ENCODE peak calls at places on chromosomes 7 and 10, in six cellular contexts. T is foreskin fibroblast, N is mucosa of descending colon, O is fibroblast of mammary gland, X is adrenal gland, J is astrocyte of the cerebellum. C is an unnamed sample.

GRCh38 chr10:122990278-122990677 is 10.1 kb downstream of the PSTK start:
- DNase-seq in T (peak), N (no peak), O (peak), X (no peak), J (no peak), C (no peak)

GRCh38 chr7:133820584-133820983 is 306.6 kb upstream of the LRGUK start:
- DNase-seq in T (no peak), N (no peak), O (no peak), X (no peak), J (no peak), C (no peak)

GRCh38 chr7:45574521-45575500 is 643 bp downstream of the ADCY1 start:
- DNase-seq in T (peak), N (no peak), O (peak), X (no peak), J (peak), C (no peak)

GRCh38 chr7:34184466-34184865 is 279.1 kb downstream of the BMPER start:
- DNase-seq in T (peak), N (no peak), O (peak), X (no peak), J (no peak), C (no peak)

GRCh38 chr10:70978181-70978580 is 89.8 kb upstream of the PCBD1 start:
- DNase-seq in T (no peak), N (no peak), O (no peak), X (no peak), J (no peak), C (no peak)

GRCh38 chr7:109529712-109530111 is 960.0 kb downstream of the DNAJB9 start:
- DNase-seq in T (no peak), N (no peak), O (no peak), X (no peak), J (no peak), C (no peak)

GRCh38 chr10:137031-137430 is 1.8 kb downstream of the ZMYND11 start:
- DNase-seq in T (peak), N (no peak), O (peak), X (no peak), J (no peak), C (no peak)

GRCh38 chr10:119446441-119447277 is 95.9 kb downstream of the RGS10 start:
- DNase-seq in T (no peak), N (no peak), O (no peak), X (no peak), J (no peak), C (no peak)

GRCh38 chr7:157660971-157661610 is 324.3 kb downstream of the DNAJB6 start:
- DNase-seq in T (no peak), N (no peak), O (no peak), X (no peak), J (no peak), C (no peak)

GRCh38 chr7:135094472-135095237 is 53.2 kb upstream of the TMEM140 start:
- DNase-seq in T (no peak), N (no peak), O (no peak), X (no peak), J (no peak), C (no peak)

GRCh38 chr10:80498833-80499671 is 38.6 kb upstream of the SH2D4B start:
- DNase-seq in T (peak), N (peak), O (peak), X (peak), J (peak), C (peak)

GRCh38 chr10:116669080-116669479 is 48.3 kb downstream of the PNLIPRP2 start:
- DNase-seq in T (no peak), N (no peak), O (peak), X (no peak), J (no peak), C (no peak)

GRCh38 chr7:104978460-104978859 is 35.5 kb upstream of the KMT2E start:
- DNase-seq in T (peak), N (no peak), O (peak), X (no peak), J (no peak), C (no peak)

GRCh38 chr7:32318300-32319018 is 171.7 kb downstream of the LSM5 start:
- DNase-seq in T (no peak), N (no peak), O (no peak), X (no peak), J (no peak), C (no peak)

GRCh38 chr7:77315102-77315501 is 101.0 kb downstream of the GSAP start:
- DNase-seq in T (peak), N (no peak), O (peak), X (no peak), J (no peak), C (no peak)

DNA sequence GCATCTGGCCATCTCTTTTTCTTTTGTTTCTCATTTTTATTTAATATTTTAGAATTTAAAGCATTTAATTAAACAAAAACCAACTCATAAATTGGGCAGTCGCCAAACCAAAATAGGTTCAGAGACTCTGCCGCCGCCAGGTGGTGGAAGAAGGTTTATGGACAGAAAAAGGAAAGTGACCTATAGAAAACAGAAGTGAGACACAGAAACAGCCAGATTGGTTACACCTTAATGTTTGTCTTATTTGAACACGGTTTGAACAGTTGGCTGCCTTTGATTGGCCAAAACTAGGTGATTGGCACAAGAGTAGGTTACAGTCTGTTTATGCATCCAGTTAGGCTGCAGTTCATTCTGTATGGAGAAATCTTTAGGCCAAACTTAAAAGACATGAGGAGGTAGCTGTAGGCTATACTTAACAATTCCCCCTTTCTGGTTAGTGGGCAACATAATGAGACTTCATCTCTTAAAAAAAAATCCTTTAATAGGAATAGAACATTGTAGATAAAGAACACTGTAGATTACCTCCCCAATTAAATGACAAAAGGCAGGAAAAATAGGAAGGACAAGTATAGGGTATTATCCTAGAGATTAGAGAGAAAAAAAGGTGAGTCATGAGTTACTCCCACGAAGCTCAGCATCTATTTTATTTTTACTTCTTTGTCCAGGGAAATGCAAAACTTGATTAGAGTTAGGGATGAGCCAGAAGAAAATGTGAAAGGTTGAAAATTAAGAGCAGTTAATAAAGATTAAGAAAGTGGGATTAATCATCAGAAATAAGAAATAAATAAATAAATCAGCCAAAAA is 23.9 kb upstream of the CYCS start:
- DNase-seq in T (no peak), N (no peak), O (no peak), X (no peak), J (no peak), C (no peak)
- TF ChIP-seq CTCF in T (no peak), N (no peak), O (no peak), X (no peak), J (no peak), C (no peak)

DNA sequence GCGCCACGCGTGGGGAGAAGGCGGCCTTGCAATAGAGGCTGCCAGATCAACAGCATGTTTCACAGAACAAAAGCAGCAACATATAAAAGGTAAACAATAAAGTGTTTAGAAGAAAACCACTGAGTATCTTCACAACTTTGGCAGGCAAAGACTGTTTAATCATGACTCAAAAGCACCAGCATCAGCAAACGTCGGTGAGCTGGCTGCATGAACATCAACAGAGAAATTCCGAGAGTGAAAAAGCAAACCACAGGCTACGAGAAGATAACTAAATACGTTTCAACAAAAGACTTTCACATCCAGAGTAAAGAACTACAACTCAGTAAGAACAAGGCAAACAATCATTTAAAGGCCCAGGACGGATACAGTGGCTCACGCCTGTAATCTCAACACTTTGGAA is 172.0 kb downstream of the MAD1L1 start:
- DNase-seq in T (no peak), N (no peak), O (peak), X (no peak), J (peak), C (no peak)
- H3K4me3 ChIP-seq in T (no peak), N (no peak), O (no peak), X (no peak), J (no peak), C (no peak)

DNA sequence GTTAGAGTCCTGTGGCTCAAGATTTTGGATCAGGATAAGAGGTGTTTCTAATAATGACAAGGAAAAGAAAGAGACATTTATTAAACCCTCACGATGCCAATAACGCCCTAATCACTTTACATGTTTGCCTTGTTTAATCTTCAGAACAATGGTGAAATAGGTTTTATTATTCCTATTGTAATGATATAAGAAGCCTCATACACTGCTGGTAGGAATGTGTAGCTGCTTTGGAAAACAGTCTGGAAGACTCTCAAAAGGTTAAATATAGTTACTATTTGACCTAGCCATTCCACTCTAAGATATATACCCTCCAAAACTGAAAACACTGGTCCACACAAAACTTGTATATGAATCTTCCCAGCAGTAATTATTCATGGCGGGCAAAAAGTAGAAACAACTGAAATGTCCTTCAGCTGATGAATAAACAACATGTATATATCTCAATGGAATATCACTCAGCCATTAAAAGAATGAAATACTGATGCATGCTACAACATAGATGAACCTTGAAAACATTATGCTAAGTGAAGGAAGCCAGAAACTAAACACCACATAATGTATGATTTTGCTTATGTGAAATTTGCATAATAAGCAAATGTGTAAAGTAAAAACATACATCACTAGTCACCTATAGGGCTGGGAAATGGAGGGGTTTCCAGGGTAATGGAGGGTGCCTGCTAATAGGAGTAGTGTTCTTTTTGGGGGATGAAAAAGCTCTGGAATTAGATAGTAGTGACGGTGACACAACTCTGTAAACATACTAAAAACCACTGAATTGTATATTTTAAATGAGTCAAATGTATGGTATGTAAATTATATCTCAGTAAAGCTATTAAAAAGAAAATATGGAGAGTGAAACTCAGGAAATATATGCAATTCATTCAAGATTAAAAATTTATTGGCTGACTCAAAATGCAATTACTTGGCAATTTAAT is 76.9 kb upstream of the ANK3 start:
- DNase-seq in T (peak), N (no peak), O (peak), X (no peak), J (no peak), C (no peak)
- TF ChIP-seq CTCF in T (no peak), N (no peak), O (no peak), X (no peak), J (no peak), C (no peak)

GRCh38 chr10:43689618-43689954 is 40.9 kb upstream of the ZNF32 start:
- DNase-seq in T (peak), N (peak), O (peak), X (peak), J (no peak), C (no peak)
- H3K4me3 ChIP-seq in T (peak), N (peak), O (peak), X (peak), J (peak), C (peak)

GRCh38 chr7:20794676-20795075 is 8.0 kb upstream of the SP8 start:
- DNase-seq in T (no peak), N (no peak), O (no peak), X (no peak), J (no peak), C (no peak)

GRCh38 chr7:20795361-20795760 is 8.7 kb upstream of the SP8 start:
- DNase-seq in T (no peak), N (no peak), O (no peak), X (no peak), J (no peak), C (no peak)

GRCh38 chr7:20797174-20798080 is 10.7 kb upstream of the SP8 start:
- DNase-seq in T (peak), N (peak), O (no peak), X (no peak), J (no peak), C (no peak)

GRCh38 chr7:20796565-20796964 is 9.9 kb upstream of the SP8 start:
- DNase-seq in T (no peak), N (no peak), O (no peak), X (no peak), J (no peak), C (no peak)

DNA sequence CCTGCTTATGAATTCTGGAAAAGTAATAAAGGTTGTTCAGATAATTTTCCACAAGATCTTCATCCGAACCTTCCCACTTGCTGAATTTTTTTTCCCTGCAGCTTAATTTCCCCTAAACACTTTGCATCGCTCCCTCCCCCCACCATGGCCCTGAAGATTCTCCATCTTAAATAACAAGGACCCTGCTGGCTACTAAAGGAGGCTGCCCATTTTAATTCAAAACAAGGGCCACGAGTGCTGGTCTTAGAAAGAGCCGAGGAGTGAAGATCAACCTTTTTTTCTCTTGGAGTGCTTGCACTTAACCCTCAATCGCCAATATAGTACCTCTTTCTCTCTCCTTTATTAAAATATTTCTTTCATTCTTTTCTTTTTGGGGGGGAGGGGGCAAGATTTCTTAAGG is 9.2 kb upstream of the SP8 start:
- DNase-seq in T (no peak), N (no peak), O (no peak), X (no peak), J (no peak), C (no peak)
- TF ChIP-seq CTCF in T (no peak), N (no peak), O (no peak), X (no peak), J (no peak), C (no peak)

GRCh38 chr10:69626826-69627225 is 3.2 kb upstream of the FAM241B start:
- DNase-seq in T (no peak), N (no peak), O (no peak), X (no peak), J (no peak), C (no peak)

GRCh38 chr10:69628876-69629275 is 1.2 kb upstream of the FAM241B start:
- DNase-seq in T (no peak), N (no peak), O (no peak), X (no peak), J (no peak), C (no peak)

GRCh38 chr10:69620625-69621024 is 9.4 kb upstream of the FAM241B start:
- DNase-seq in T (no peak), N (no peak), O (no peak), X (no peak), J (no peak), C (no peak)

GRCh38 chr10:69619626-69620025 is 10.4 kb upstream of the FAM241B start:
- DNase-seq in T (no peak), N (no peak), O (no peak), X (no peak), J (no peak), C (no peak)

DNA sequence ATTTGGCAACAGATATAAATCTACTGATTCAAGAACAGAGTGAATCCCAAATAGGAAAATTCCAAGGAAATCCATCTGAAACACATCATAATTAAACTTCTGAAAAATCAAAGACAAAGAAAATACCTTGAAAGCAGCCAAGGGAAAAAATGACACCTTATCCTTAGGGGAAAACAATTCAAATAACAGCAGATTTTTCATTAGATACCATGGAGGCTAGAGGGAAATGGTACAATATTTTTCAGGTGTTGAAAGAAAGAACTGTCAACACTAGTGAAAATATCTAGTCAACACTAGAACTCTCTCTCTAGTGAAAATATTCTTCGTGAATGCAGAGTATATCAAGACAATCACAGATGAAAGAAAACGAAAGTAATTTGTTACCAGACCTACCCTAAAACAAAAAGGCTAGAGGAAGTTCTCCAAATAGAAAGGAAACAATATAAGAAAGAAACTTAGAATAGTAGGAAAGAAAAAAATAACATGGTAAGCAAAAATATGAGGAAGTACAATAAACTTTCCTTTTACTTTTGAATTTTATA is 5.7 kb upstream of the FAM241B start:
- DNase-seq in T (no peak), N (no peak), O (no peak), X (no peak), J (no peak), C (no peak)
- H3K4me3 ChIP-seq in T (no peak), N (no peak), O (no peak), X (no peak), J (no peak), C (no peak)

DNA sequence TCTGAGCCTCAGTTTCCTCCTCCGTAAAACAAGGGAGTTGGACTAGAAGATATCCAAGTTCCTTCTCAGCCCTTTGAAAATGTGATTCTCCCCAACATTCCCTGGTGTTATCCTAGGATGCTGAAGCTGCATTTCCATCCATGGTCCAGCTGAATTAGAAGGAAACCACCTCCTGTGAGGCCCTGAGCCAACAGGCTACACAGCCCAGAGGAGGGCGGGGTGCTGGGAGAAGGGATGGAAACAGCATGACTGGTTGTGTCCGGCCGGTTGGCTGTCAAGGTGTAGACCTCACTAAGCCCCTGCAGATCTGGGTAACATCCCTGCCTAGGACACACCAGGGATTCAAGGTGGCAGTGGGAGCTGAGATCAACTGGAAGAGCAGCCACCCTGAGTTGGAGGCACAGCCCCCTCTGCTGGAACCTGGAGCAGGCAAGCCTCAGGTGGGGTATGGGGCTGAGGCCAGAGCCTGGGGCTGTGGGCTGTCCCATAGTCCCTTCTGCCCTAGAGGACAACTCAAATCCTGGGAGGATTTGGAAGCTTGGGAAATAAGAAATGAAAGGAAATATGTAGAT is 72.0 kb downstream of the PAX2 start:
- DNase-seq in T (no peak), N (no peak), O (no peak), X (no peak), J (no peak), C (no peak)
- TF ChIP-seq CTCF in T (no peak), N (no peak), O (no peak), X (no peak), J (no peak), C (peak)

GRCh38 chr7:23247602-23248335 is 1.2 kb downstream of the GPNMB start:
- DNase-seq in T (peak), N (peak), O (peak), X (peak), J (no peak), C (no peak)
- H3K4me3 ChIP-seq in T (peak), N (no peak), O (peak), X (peak), J (peak), C (peak)

DNA sequence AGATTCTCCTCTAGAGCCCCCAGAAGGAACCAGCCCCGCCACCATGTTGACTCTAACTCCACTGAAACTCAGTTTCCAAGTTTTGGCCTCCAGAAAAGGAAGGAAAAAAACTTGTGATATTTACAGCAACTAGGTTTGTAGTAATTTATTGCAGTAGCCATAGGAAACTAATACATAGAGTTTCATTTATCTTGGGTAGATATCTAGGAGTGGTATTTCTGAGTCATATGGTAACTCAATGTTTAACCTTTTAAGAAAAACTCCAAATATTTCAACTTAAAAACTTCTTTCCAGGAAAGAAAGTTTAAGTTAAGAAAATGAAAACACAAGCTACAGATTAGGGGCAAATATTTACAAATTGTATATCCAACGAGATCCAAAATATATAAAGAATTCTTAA is 576.7 kb downstream of the KCNMA1 start:
- DNase-seq in T (no peak), N (no peak), O (no peak), X (no peak), J (no peak), C (no peak)
- TF ChIP-seq CTCF in T (no peak), N (no peak), O (no peak), X (no peak), J (no peak), C (no peak)

C was measured in retinal pigment epithelial cell.